ENCODE peak calls at places on chromosomes 16 and 17, in seven cellular contexts. X is ascending aorta, Y is breast epithelium, I is mammary epithelial cell, G is suprapubic skin, F is cardiac muscle cell, P is HL-60. W is an unnamed sample.

GRCh38 chr17:55742272-55743102 is 8.4 kb upstream of the PCTP start:
- DNase-seq in X (no peak), G (no peak), F (no peak), P (no peak), Y (no peak), I (no peak), W (no peak)

GRCh38 chr16:30656974-30657865 is 1.0 kb upstream of the FBRS start:
- DNase-seq in F (no peak), Y (no peak), G (no peak), I (no peak), X (peak; percentile 71), P (no peak), W (no peak)

GRCh38 chr17:79574108-79574507 is 36.7 kb downstream of the RBFOX3 start:
- DNase-seq in Y (no peak), G (no peak), F (no peak), I (peak; percentile 13), X (no peak), P (no peak), W (no peak)

GRCh38 chr16:10240854-10241613 is 58.8 kb upstream of the GRIN2A start:
- DNase-seq in I (peak; percentile 61), Y (no peak), F (no peak), X (no peak), P (no peak), G (no peak), W (no peak)

GRCh38 chr17:21271767-21272166 is 12.7 kb upstream of the MAP2K3 start:
- DNase-seq in G (no peak), Y (no peak), I (no peak), P (no peak), X (no peak), F (no peak), W (no peak)

GRCh38 chr17:60036796-60037677 is 41.7 kb downstream of the HEATR6 start:
- DNase-seq in X (peak; percentile 67), F (peak; percentile 80), G (peak; percentile 75), I (peak; percentile 75), Y (peak; percentile 37), P (peak; percentile 24), W (peak; percentile 55)

GRCh38 chr17:38511126-38512108 is 83.2 kb downstream of the ARHGAP23 start:
- DNase-seq in G (no peak), F (peak; percentile 51), I (peak; percentile 40), X (no peak), P (no peak), Y (no peak), W (no peak)

GRCh38 chr16:2070576-2071453 is 23.0 kb downstream of the TSC2 start:
- DNase-seq in G (no peak), F (no peak), P (no peak), Y (no peak), X (no peak), I (no peak), W (no peak)

GRCh38 chr16:88358033-88358481 is 24.7 kb upstream of the ZNF469 start:
- DNase-seq in I (no peak), P (no peak), G (no peak), F (no peak), Y (no peak), X (no peak), W (no peak)

GRCh38 chr16:50839356-50839755 is 97.5 kb downstream of the CYLD start:
- DNase-seq in P (no peak), G (no peak), X (no peak), F (no peak), Y (no peak), I (no peak), W (no peak)

GRCh38 chr16:50838885-50839284 is 97.0 kb downstream of the CYLD start:
- DNase-seq in G (no peak), P (no peak), Y (no peak), X (no peak), I (no peak), F (no peak), W (no peak)

GRCh38 chr16:50837324-50837723 is 95.4 kb downstream of the CYLD start:
- DNase-seq in Y (no peak), F (no peak), I (no peak), P (no peak), G (no peak), X (no peak), W (no peak)

GRCh38 chr16:50839920-50840729 is 98.2 kb downstream of the CYLD start:
- DNase-seq in X (no peak), F (no peak), G (no peak), P (no peak), I (no peak), Y (no peak), W (no peak)

GRCh38 chr16:50838165-50838564 is 96.3 kb downstream of the CYLD start:
- DNase-seq in F (peak; percentile 59), G (no peak), X (no peak), I (peak; percentile 26), P (no peak), Y (no peak), W (no peak)
- H3K27me3 ChIP-seq in F (peaks cover 25% of the 10 kb centered on the region), G (peaks cover 25% of the 10 kb centered on the region), X (no peaks in the 10 kb centered on the region), I (no peaks in the 10 kb centered on the region), P (peaks cover 18% of the 10 kb centered on the region), Y (no peaks in the 10 kb centered on the region), W (no peaks in the 10 kb centered on the region)

GRCh38 chr16:57721765-57722499 is 13.6 kb upstream of the KATNB1 start:
- DNase-seq in I (no peak), P (no peak), X (no peak), Y (no peak), F (no peak), G (no peak), W (no peak)

GRCh38 chr16:57721356-57721755 is 14.2 kb upstream of the KATNB1 start:
- DNase-seq in P (no peak), G (no peak), Y (no peak), F (no peak), X (no peak), I (no peak), W (no peak)

GRCh38 chr16:57724541-57724940 is 11.0 kb upstream of the KATNB1 start:
- DNase-seq in P (no peak), G (no peak), Y (no peak), F (no peak), I (no peak), X (no peak), W (no peak)

GRCh38 chr16:57722651-57723050 is 12.9 kb upstream of the KATNB1 start:
- DNase-seq in F (no peak), P (no peak), Y (no peak), G (no peak), I (no peak), X (no peak), W (no peak)

DNA sequence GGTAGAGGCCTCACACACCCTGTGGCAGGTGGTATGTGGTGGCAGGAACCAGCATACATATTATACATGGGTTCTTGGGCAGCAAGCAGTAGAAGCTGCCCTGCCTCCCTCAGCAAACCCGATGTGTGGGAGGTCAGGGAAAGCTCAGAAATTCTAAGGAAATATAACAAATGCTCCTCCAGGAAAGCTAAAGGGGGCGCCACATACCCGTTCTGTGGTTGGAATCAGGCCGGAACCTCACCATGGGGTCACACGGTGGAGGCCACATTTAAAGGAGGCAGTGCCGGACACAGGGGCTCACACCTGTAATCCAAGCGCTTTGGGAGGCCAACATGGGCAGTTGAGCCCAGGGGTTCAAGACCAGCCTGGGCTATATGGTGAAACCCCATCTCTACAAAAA is 12.4 kb upstream of the KATNB1 start:
- DNase-seq in F (peak; percentile 34), P (no peak), G (no peak), X (no peak), I (no peak), Y (no peak), W (no peak)
- TF ChIP-seq CTCF in F (peak; percentile 37), P (no peak), G (no peak), X (no peak), I (peak; percentile 5), Y (no peak), W (no peak)

GRCh38 chr17:65043802-65044201 is 12.7 kb downstream of the GNA13 start:
- DNase-seq in P (no peak), I (no peak), F (no peak), G (no peak), Y (no peak), X (no peak), W (no peak)
- H3K27ac ChIP-seq in P (no peak overlapping the region), I (no peak overlapping the region), F (no peak overlapping the region), G (no peak overlapping the region), Y (no peak overlapping the region), X (no peak overlapping the region), W (no peak overlapping the region)

GRCh38 chr17:40833882-40834281 is 11.5 kb upstream of the KRT10 start:
- DNase-seq in P (no peak), G (no peak), Y (no peak), X (no peak), F (no peak), I (no peak), W (no peak)
- H3K27me3 ChIP-seq in P (no peaks in the 10 kb centered on the region), G (no peaks in the 10 kb centered on the region), Y (no peaks in the 10 kb centered on the region), X (no peaks in the 10 kb centered on the region), F (peaks cover 29% of the 10 kb centered on the region), I (no peaks in the 10 kb centered on the region), W (no peaks in the 10 kb centered on the region)

GRCh38 chr16:28981517-28981916 is 3.3 kb upstream of the LAT start:
- DNase-seq in Y (no peak), G (no peak), I (no peak), F (no peak), P (peak; percentile 48), X (no peak), W (peak; percentile 20)

GRCh38 chr16:28975158-28975603 is 603 bp downstream of the SPNS1 start:
- DNase-seq in F (peak; percentile 2), I (peak; percentile 6), Y (no peak), X (no peak), P (no peak), G (no peak), W (no peak)

GRCh38 chr16:28980929-28981328 is 3.9 kb upstream of the LAT start:
- DNase-seq in X (no peak), P (no peak), Y (no peak), I (no peak), F (no peak), G (no peak), W (no peak)

GRCh38 chr16:28974437-28975157 is at the start of gene SPNS1:
- DNase-seq in G (peak; percentile 98), X (peak; percentile 99), Y (peak; percentile 97), F (peak; percentile 98), I (peak; percentile 91), P (peak; percentile 95), W (peak; percentile 86)

GRCh38 chr16:28977703-28978641 is 3.4 kb downstream of the SPNS1 start:
- DNase-seq in G (no peak), X (no peak), F (no peak), P (no peak), Y (no peak), I (no peak), W (no peak)
- TF ChIP-seq CTCF in G (peak; percentile 58), X (no peak), F (peak; percentile 34), P (peak; percentile 3), Y (no peak), I (peak; percentile 47), W (peak; percentile 67)

GRCh38 chr17:29158096-29158495 is 22.1 kb downstream of the MYO18A start:
- DNase-seq in G (no peak), X (no peak), F (peak; percentile 33), P (no peak), I (no peak), Y (no peak), W (no peak)
- H3K27ac ChIP-seq in G (no peak overlapping the region), X (no peak overlapping the region), F (no peak overlapping the region), P (no peak overlapping the region), I (no peak overlapping the region), Y (peak overlapping the region; percentile 67), W (no peak overlapping the region)